ENCODE peak calls at places on chromosomes 4 and X, in nine cellular contexts. U, H, X, K, C, J, Y, Z and G are unnamed samples. For H3K4me1, the result is how much of the 10 kb centered on the place peaks cover.

GRCh38 chr4:20176881-20177280 is 74.8 kb upstream of the SLIT2 start:
- DNase-seq in X (no peak), C (no peak), H (no peak), K (no peak), J (no peak), U (peak), Y (no peak), Z (no peak), G (no peak)

GRCh38 chr4:76856183-76856969 is 41.6 kb downstream of the SOWAHB start:
- DNase-seq in H (peak), C (peak), K (no peak), U (peak), Y (no peak), Z (no peak), X (peak), J (no peak), G (peak)

GRCh38 chrX:84064164-84064563 is 123.8 kb downstream of the RPS6KA6 start:
- DNase-seq in K (no peak), U (peak), C (no peak), X (peak), H (no peak), Y (no peak), J (no peak), Z (no peak), G (no peak)

GRCh38 chrX:83512111-83512510 is 4.0 kb downstream of the POU3F4 start:
- DNase-seq in K (no peak), J (no peak), Z (no peak), Y (no peak), U (no peak), H (no peak), X (no peak), C (no peak), G (no peak)

GRCh38 chr4:113683143-113683542 is 78.4 kb downstream of the CAMK2D start:
- DNase-seq in K (no peak), C (peak), U (no peak), X (no peak), Z (peak), H (no peak), Y (no peak), J (no peak), G (peak)

GRCh38 chr4:2791518-2792395 is 1.1 kb upstream of the SH3BP2 start:
- DNase-seq in C (peak), X (no peak), K (peak), J (peak), Z (no peak), H (peak), U (no peak), Y (peak), G (peak)

GRCh38 chrX:54785901-54786300 is 12.2 kb downstream of the ITIH6 start:
- DNase-seq in X (peak), H (no peak), K (peak), Y (no peak), Z (no peak), U (no peak), C (no peak), J (no peak), G (no peak)

GRCh38 chrX:11414091-11414490 is 120.9 kb downstream of the AMELX start:
- DNase-seq in Y (no peak), J (no peak), Z (no peak), U (no peak), H (no peak), K (no peak), C (no peak), X (no peak), G (no peak)

GRCh38 chrX:64184396-64184795 is 21.1 kb downstream of the AMER1 start:
- DNase-seq in J (no peak), Y (no peak), X (no peak), Z (no peak), C (no peak), U (no peak), H (no peak), K (no peak), G (no peak)

GRCh38 chr4:161197912-161198311 is 965.9 kb downstream of the FSTL5 start:
- DNase-seq in Z (no peak), K (peak), H (no peak), Y (no peak), U (no peak), J (no peak), X (no peak), C (no peak), G (no peak)

DNA sequence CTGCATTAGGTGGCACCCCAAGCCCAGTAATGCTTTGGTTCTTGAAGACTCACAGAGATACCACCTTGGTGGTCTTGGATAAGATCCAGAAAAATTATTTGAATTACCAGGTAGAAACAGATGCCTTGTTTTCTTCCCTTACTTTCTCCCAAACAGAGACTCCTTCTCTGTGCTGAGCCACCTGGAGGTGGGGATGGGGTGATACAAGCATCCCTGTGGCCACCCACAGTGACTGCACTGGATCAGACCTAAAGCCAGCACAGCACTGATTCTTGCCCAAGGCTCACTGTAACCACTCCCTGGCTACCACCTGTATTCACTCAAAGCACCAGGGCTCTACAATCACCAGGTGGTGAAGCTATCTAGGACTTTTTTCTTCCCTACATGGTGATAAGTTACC is 156.8 kb downstream of the TEX13A start:
- DNase-seq in U (no peak), J (no peak), Z (no peak), X (no peak), H (no peak), K (peak), C (no peak), Y (no peak), G (no peak)
- TF ChIP-seq CTCF in U (no peak), J (no peak), Z (no peak), X (no peak), H (no peak), K (peak), C (no peak), Y (no peak), G (no peak)

GRCh38 chr4:139454646-139455045 is 725 bp downstream of the RAB33B start:
- DNase-seq in K (no peak), U (no peak), H (no peak), X (no peak), C (no peak), Y (no peak), J (no peak), Z (no peak), G (no peak)
- H3K4me1 ChIP-seq in K (under half), U (under half), H (under half), X (under half), C (under half), Y (under half), J (under half), Z (under half), G (under half)

GRCh38 chr4:24915121-24915922 is 2.5 kb upstream of the CCDC149 start:
- DNase-seq in K (peak), C (no peak), X (no peak), J (no peak), Y (no peak), H (peak), U (no peak), Z (no peak), G (peak)
- TF ChIP-seq CTCF in K (no peak), C (no peak), X (peak), J (no peak), Y (no peak), H (peak), U (no peak), Z (no peak), G (no peak)

GRCh38 chr4:47774078-47774477 is 63.8 kb downstream of the CORIN start:
- DNase-seq in U (no peak), H (no peak), Z (no peak), K (peak), X (no peak), Y (no peak), J (no peak), C (no peak), G (no peak)
- H3K4me1 ChIP-seq in U (under half), H (under half), Z (under half), K (under half), X (under half), Y (under half), J (under half), C (under half), G (under half)

GRCh38 chr4:78058591-78059523 is 1.7 kb downstream of the FRAS1 start:
- DNase-seq in Z (no peak), C (peak), X (peak), J (peak), K (peak), H (peak), Y (no peak), U (no peak), G (peak)

GRCh38 chr4:78057600-78058560 is 757 bp downstream of the FRAS1 start:
- DNase-seq in Y (peak), X (peak), H (peak), J (peak), K (peak), C (peak), U (peak), Z (no peak), G (peak)

GRCh38 chr4:78059524-78059889 is 2.4 kb downstream of the FRAS1 start:
- DNase-seq in Z (no peak), X (peak), J (peak), Y (peak), U (peak), K (peak), H (peak), C (peak), G (peak)

GRCh38 chr4:78057135-78057599 is at the start of gene FRAS1:
- DNase-seq in K (peak), Y (no peak), U (no peak), H (peak), C (peak), X (peak), J (peak), Z (no peak), G (peak)

DNA sequence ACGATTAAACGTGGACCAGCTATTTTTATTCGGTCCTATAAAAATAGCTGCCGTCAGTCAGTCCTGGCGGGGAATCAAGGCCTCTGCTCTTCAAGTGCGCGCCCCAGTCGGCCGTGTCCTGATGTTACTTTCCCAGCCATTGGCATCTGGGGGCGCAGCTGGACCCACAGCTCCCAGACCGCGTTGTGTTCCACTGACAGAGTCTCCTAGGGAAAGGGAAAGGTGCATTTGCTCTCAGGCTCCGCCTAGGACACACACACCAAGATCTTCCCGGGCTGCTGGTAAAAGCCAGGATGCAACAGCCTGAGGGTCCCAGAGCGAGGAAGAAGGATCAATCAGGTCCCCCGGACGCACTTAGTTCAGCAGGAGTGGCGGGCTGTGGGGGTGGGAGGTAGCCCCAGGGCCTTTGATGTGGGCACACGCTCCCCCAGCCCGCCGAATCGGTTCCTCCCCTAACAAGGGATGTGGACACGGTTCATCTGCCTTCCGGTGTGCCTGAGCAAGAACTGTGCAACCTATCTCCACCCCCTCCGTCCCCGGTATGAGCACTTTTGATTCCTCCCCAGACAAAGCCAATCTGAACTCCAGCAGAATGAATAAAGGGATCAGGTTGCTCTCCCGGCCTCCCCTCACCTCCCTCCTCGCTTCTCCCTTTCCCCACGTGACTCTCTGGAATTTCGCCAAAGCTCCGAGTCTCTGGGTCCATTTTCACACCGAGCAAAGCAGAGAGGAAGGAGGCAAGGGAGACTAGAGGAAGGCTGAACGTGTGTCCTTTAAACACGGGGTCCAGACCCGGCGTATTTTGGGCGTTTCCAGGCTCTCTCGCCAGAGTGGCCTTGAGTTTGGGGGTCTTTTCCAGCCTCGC is 626 bp upstream of the FRAS1 start:
- DNase-seq in C (peak), X (peak), U (peak), Y (peak), H (peak), Z (no peak), K (peak), J (peak), G (peak)
- TF ChIP-seq CTCF in C (no peak), X (peak), U (no peak), Y (no peak), H (peak), Z (no peak), K (peak), J (no peak), G (no peak)

GRCh38 chr4:99852199-99852718 is 35.6 kb downstream of the DAPP1 start:
- DNase-seq in Y (no peak), Z (no peak), U (no peak), H (no peak), J (no peak), K (no peak), C (no peak), X (no peak), G (no peak)
- H3K4me1 ChIP-seq in Y (under half), Z (half or more), U (under half), H (under half), J (under half), K (under half), C (under half), X (under half), G (under half)

GRCh38 chrX:57172544-57172943 is 35.3 kb upstream of the SPIN2A start:
- DNase-seq in X (no peak), U (no peak), Z (no peak), J (no peak), C (no peak), Y (no peak), K (no peak), H (no peak), G (no peak)

GRCh38 chrX:57178605-57179004 is 41.4 kb upstream of the SPIN2A start:
- DNase-seq in X (no peak), Y (no peak), H (no peak), J (no peak), K (no peak), Z (no peak), C (no peak), U (no peak), G (no peak)

DNA sequence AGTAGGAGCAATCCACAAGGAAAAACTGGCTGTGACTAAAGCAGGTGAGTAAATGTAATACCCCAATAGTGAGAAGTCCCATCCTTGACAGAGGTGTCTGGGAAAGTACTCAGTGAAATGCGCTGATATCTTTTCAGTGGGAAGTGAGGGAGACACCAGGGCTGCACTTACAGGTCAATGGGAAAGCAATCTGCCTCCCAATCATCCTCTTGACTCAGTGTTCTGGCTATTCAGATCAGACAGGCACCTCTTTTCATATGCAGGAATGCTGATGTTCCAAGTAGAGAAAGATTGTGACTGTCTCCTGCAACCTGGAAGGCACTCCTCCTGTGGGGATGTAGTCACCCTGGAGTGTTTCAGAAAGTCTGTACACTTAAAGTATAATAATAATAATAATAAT is 39.9 kb upstream of the SPIN2A start:
- DNase-seq in U (no peak), H (no peak), Y (no peak), X (no peak), Z (no peak), K (peak), C (no peak), J (no peak), G (no peak)
- TF ChIP-seq CTCF in U (no peak), H (no peak), Y (no peak), X (no peak), Z (no peak), K (no peak), C (no peak), J (no peak), G (no peak)

GRCh38 chr4:184473265-184473514 is 1.2 kb downstream of the IRF2 start:
- DNase-seq in C (no peak), H (no peak), Y (no peak), X (no peak), J (no peak), U (no peak), Z (no peak), K (no peak), G (peak)

GRCh38 chr4:184475096-184475461 is 729 bp upstream of the IRF2 start:
- DNase-seq in K (peak), X (peak), Z (no peak), H (peak), J (peak), Y (peak), C (peak), U (peak), G (peak)

GRCh38 chr4:184472540-184473264 is 1.6 kb downstream of the IRF2 start:
- DNase-seq in Z (no peak), X (peak), K (peak), H (peak), J (peak), C (peak), U (peak), Y (peak), G (peak)

GRCh38 chr4:184474261-184475095 is at the start of gene IRF2:
- DNase-seq in Z (peak), Y (peak), U (peak), H (peak), J (peak), X (peak), K (peak), C (peak), G (peak)

DNA sequence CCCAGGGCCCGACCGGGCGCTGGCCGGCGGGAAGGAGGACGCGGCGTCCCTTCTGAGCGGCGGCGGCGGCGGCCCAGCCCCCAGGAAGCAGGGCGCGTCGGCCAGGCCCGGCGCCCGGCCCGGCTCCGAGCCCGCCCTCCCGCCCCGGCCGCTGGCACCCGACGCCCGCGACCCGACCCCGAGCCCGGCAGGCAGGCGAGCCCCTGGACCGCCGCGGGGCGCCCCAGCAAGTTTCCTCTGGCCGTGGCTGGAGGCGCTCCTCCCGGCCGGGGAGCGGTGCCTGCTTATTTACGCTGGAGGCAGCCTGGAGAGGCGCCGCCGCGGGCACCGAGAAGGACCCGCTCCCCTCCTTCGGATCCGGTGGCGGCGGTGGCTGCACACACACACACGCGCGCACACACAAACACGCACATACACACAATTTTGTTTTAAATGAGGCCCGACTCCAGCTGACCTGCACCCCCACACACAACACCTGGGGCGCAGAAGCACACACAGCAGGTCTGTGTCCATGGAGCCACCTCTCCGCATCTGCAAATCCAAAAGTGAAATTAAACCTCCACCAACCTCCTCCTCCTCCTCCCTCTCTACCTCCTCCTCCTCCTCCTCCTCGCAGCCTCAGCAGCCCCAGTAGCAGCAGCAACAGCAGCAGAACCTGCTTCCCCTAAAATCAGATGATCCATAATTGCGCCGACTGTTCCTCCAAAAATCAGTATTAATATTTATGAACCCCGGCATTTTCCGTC is 662 bp downstream of the IRF2 start:
- DNase-seq in J (peak), U (peak), H (peak), C (peak), Z (no peak), X (peak), K (peak), Y (no peak), G (peak)
- H3K4me1 ChIP-seq in J (under half), U (under half), H (under half), C (under half), Z (under half), X (under half), K (under half), Y (under half), G (under half)

GRCh38 chrX:2650037-2650436 is 41.1 kb upstream of the CD99 start:
- DNase-seq in J (no peak), H (no peak), C (no peak), Z (no peak), X (no peak), Y (no peak), K (no peak), U (no peak), G (no peak)

GRCh38 chrX:2642146-2642545 is 48.9 kb upstream of the CD99 start:
- DNase-seq in U (no peak), H (no peak), X (no peak), Y (no peak), Z (no peak), J (no peak), C (no peak), K (no peak), G (no peak)

GRCh38 chrX:2647627-2648026 is 43.5 kb upstream of the CD99 start:
- DNase-seq in J (no peak), Y (no peak), X (no peak), C (no peak), K (no peak), U (no peak), Z (no peak), H (no peak), G (no peak)

GRCh38 chrX:2642791-2643190 is 48.3 kb upstream of the CD99 start:
- DNase-seq in X (no peak), K (no peak), J (no peak), Z (no peak), Y (no peak), H (no peak), C (no peak), U (no peak), G (no peak)

GRCh38 chrX:2645563-2645962 is 45.5 kb upstream of the CD99 start:
- DNase-seq in Z (no peak), X (no peak), H (no peak), K (no peak), J (no peak), U (no peak), Y (no peak), C (no peak), G (no peak)
- TF ChIP-seq CTCF in Z (no peak), X (no peak), H (no peak), K (no peak), J (no peak), U (no peak), Y (no peak), C (no peak), G (no peak)